ENCODE peak calls at places on chromosomes 4 and X, in seven cellular contexts. M is ovary, C is K562, B is A549, T is heart left ventricle, Y is erythroblast, A is transverse colon. N is an unnamed sample.

GRCh38 chr4:3518511-3518880 is 13.7 kb downstream of the LRPAP1 start:
- DNase-seq in B (no peak), T (no peak), M (no peak), A (peak), C (no peak), Y (no peak), N (peak)

GRCh38 chr4:38170380-38170779 is 210.2 kb downstream of the PTTG2 start:
- DNase-seq in M (no peak), B (no peak), C (no peak), Y (no peak), T (no peak), A (no peak), N (no peak)

GRCh38 chr4:157222764-157223145 is 2.2 kb downstream of the GRIA2 start:
- DNase-seq in A (no peak), Y (no peak), C (no peak), M (no peak), T (no peak), B (no peak), N (no peak)

GRCh38 chr4:10161146-10161545 is 44.5 kb upstream of the WDR1 start:
- DNase-seq in Y (no peak), C (no peak), T (no peak), M (no peak), B (no peak), A (no peak), N (no peak)

GRCh38 chr4:41009411-41009810 is 204.9 kb downstream of the APBB2 start:
- DNase-seq in Y (no peak), T (no peak), M (no peak), B (peak), C (no peak), A (no peak), N (no peak)

GRCh38 chrX:13235930-13236329 is 83.9 kb downstream of the ATXN3L start:
- DNase-seq in A (no peak), Y (peak), C (no peak), T (no peak), B (no peak), M (no peak), N (no peak)

GRCh38 chr4:25563071-25563564 is 92.5 kb upstream of the SLC34A2 start:
- DNase-seq in T (no peak), A (no peak), M (no peak), C (no peak), B (no peak), Y (no peak), N (no peak)

GRCh38 chr4:128718793-128719192 is 90.7 kb upstream of the JADE1 start:
- DNase-seq in B (no peak), T (no peak), Y (no peak), A (no peak), C (no peak), M (no peak), N (no peak)

GRCh38 chr4:25238052-25238451 is 4.2 kb downstream of the PI4K2B start:
- DNase-seq in M (no peak), C (no peak), A (no peak), Y (no peak), T (no peak), B (no peak), N (no peak)

GRCh38 chrX:150683536-150684146 is 9.6 kb upstream of the MTMR1 start:
- DNase-seq in B (peak), T (no peak), Y (peak), M (no peak), C (peak), A (no peak), N (no peak)

GRCh38 chr4:53476232-53477037 is 99.0 kb downstream of the FIP1L1 start:
- DNase-seq in Y (no peak), M (no peak), T (peak), C (no peak), A (no peak), B (no peak), N (no peak)

GRCh38 chr4:76703123-76703490 is 194.8 kb downstream of the SOWAHB start:
- DNase-seq in Y (no peak), B (no peak), C (no peak), A (no peak), M (no peak), T (no peak), N (no peak)

GRCh38 chrX:30150196-30150895 is 65.0 kb upstream of the MAGEB2 start:
- DNase-seq in M (no peak), Y (no peak), C (no peak), A (no peak), B (no peak), T (no peak), N (no peak)

GRCh38 chr4:11106769-11107168 is 321.9 kb downstream of the HS3ST1 start:
- DNase-seq in Y (no peak), T (no peak), A (no peak), B (no peak), M (no peak), C (no peak), N (no peak)

GRCh38 chr4:119725011-119725410 is 96.4 kb upstream of the PDE5A start:
- DNase-seq in T (no peak), C (no peak), M (no peak), A (no peak), B (no peak), Y (no peak), N (no peak)

GRCh38 chrX:7815166-7815565 is 27.8 kb upstream of the VCX start:
- DNase-seq in Y (no peak), T (no peak), A (no peak), M (no peak), B (no peak), C (no peak), N (no peak)

GRCh38 chr4:150515135-150515534 is 66.8 kb upstream of the MAB21L2 start:
- DNase-seq in B (no peak), Y (no peak), T (no peak), C (no peak), A (no peak), M (no peak), N (no peak)

GRCh38 chr4:163614866-163615265 is 120.4 kb downstream of the TMA16 start:
- DNase-seq in A (no peak), C (no peak), T (no peak), M (no peak), B (no peak), Y (no peak), N (no peak)

GRCh38 chr4:37639551-37640293 is 46.5 kb downstream of the RELL1 start:
- DNase-seq in T (no peak), Y (peak), C (no peak), A (no peak), M (no peak), B (no peak), N (no peak)

GRCh38 chr4:6024450-6024960 is 6.3 kb upstream of the C4orf50 start:
- DNase-seq in C (no peak), Y (no peak), M (no peak), T (no peak), A (no peak), B (no peak), N (no peak)

GRCh38 chrX:37553476-37553875 is 18.0 kb upstream of the LANCL3 start:
- DNase-seq in M (no peak), Y (no peak), A (no peak), B (no peak), C (no peak), T (no peak), N (no peak)

GRCh38 chrX:47198687-47199080 is 5.1 kb downstream of the UBA1 start:
- DNase-seq in B (no peak), C (no peak), Y (no peak), M (no peak), A (no peak), T (no peak), N (no peak)

GRCh38 chr4:10077101-10077491 is 39.5 kb downstream of the WDR1 start:
- DNase-seq in M (no peak), B (no peak), C (peak), A (no peak), Y (no peak), T (no peak), N (no peak)

GRCh38 chr4:144723471-144723870 is 77.5 kb downstream of the HHIP start:
- DNase-seq in C (no peak), A (no peak), Y (no peak), B (no peak), T (no peak), M (no peak), N (no peak)

GRCh38 chrX:45900751-45901150 is 644.5 kb downstream of the ZNF674 start:
- DNase-seq in A (no peak), C (no peak), B (no peak), M (no peak), T (no peak), Y (no peak), N (no peak)

GRCh38 chr4:169200361-169201030 is 70.3 kb downstream of the SH3RF1 start:
- DNase-seq in C (no peak), Y (no peak), M (no peak), T (no peak), A (no peak), B (no peak), N (no peak)

GRCh38 chrX:68807818-68808217 is 21.0 kb upstream of the EFNB1 start:
- DNase-seq in A (no peak), M (no peak), B (peak), T (no peak), Y (peak), C (no peak), N (no peak)

GRCh38 chr4:154344686-154345085 is 146.9 kb downstream of the DCHS2 start:
- DNase-seq in Y (no peak), A (no peak), M (no peak), C (no peak), T (no peak), B (no peak), N (no peak)

GRCh38 chr4:61447918-61448317 is 247.8 kb downstream of the ADGRL3 start:
- DNase-seq in A (no peak), T (no peak), M (no peak), B (no peak), Y (no peak), C (no peak), N (no peak)

GRCh38 chr4:176001171-176002006 is 64.3 kb upstream of the WDR17 start:
- DNase-seq in B (peak), C (no peak), M (no peak), Y (no peak), T (peak), A (peak), N (peak)

GRCh38 chr4:3267576-3268394 is 18.8 kb downstream of the MSANTD1 start:
- DNase-seq in Y (no peak), M (no peak), T (peak), C (no peak), A (no peak), B (no peak), N (no peak)

GRCh38 chr4:107760281-107760947 is 40.4 kb upstream of the PAPSS1 start:
- DNase-seq in B (peak), M (no peak), Y (no peak), A (peak), C (no peak), T (no peak), N (peak)

GRCh38 chr4:42906906-42907774 is 14.6 kb downstream of the GRXCR1 start:
- DNase-seq in C (no peak), A (peak), M (no peak), T (no peak), B (no peak), Y (no peak), N (no peak)

GRCh38 chrX:41010188-41010846 is 74.9 kb upstream of the USP9X start:
- DNase-seq in Y (peak), M (peak), A (peak), T (peak), C (peak), B (peak), N (peak)
- TF ChIP-seq POLR2A in Y (peak), M (peak), A (peak), T (no peak), C (peak), B (peak), N (peak)

GRCh38 chrX:119646515-119646914 is 40.3 kb upstream of the NKRF start:
- DNase-seq in Y (no peak), B (no peak), M (no peak), T (no peak), A (no peak), C (no peak), N (no peak)

GRCh38 chrX:119643696-119644095 is 37.5 kb upstream of the NKRF start:
- DNase-seq in B (no peak), C (no peak), Y (no peak), A (no peak), M (no peak), T (no peak), N (no peak)

GRCh38 chrX:119648421-119648775 is 42.2 kb upstream of the NKRF start:
- DNase-seq in B (no peak), T (no peak), Y (peak), M (no peak), A (no peak), C (no peak), N (no peak)

GRCh38 chrX:119647089-119647488 is 40.9 kb upstream of the NKRF start:
- DNase-seq in Y (no peak), B (no peak), T (no peak), A (no peak), M (no peak), C (no peak), N (no peak)

DNA sequence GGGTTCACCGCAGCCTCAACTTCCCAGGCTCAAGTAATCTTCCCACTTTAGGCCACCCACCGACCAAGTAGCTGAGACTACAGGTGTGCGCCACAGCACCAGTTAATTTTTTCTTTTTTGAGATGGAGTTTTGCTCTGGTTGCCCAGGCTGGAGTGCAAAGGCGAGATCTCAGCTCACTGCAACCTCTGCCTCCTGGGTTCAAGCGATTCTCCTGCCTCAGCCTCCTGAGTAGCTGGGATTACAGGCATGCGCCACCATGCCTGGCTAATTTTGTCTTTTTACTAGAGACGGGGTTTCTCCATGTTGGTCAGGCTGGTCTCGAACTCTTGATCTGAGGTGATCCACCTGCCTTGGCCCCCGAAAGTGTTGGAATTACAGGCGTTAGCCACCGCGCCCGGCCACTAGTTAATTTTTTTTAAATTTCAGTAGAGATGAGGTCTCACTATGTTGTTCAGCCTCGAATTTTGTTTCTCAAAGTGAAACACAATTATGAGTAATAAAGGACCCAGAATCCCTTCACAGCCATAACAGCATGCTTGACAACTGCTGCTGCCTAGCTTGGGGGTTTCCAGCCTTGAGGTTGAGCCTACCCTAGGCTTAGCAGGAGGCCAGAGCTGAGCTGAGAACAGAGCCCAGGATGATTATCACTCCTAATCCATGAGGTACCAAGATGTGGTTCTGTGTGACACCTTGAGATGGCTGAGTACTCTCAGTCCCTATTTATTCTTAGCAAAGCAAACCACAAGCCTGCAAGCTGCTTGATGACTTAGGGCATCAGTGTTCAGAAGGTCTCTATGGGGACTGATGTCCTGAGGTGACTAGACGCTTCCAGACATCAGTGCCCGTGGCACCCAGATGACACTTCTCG is 41.6 kb upstream of the NKRF start:
- DNase-seq in M (no peak), Y (no peak), A (no peak), T (no peak), C (no peak), B (no peak), N (no peak)
- TF ChIP-seq POLR2A in M (no peak), Y (no peak), A (no peak), T (no peak), C (no peak), B (no peak), N (no peak)

GRCh38 chr4:8538076-8538702 is 42.0 kb upstream of the GPR78 start:
- DNase-seq in M (no peak), B (no peak), Y (no peak), A (no peak), C (no peak), T (no peak), N (no peak)
- TF ChIP-seq POLR2A in M (no peak), B (no peak), Y (no peak), A (no peak), C (no peak), T (no peak), N (no peak)

GRCh38 chrX:24694825-24695224 is 1.1 kb downstream of the POLA1 start:
- DNase-seq in B (no peak), T (no peak), C (no peak), Y (peak), M (no peak), A (no peak), N (no peak)

GRCh38 chrX:24696241-24696640 is 2.5 kb downstream of the POLA1 start:
- DNase-seq in M (no peak), C (no peak), T (no peak), Y (no peak), A (no peak), B (no peak), N (no peak)

GRCh38 chrX:24692305-24692704 is 1.4 kb upstream of the POLA1 start:
- DNase-seq in B (no peak), M (no peak), Y (no peak), C (no peak), T (no peak), A (no peak), N (no peak)

DNA sequence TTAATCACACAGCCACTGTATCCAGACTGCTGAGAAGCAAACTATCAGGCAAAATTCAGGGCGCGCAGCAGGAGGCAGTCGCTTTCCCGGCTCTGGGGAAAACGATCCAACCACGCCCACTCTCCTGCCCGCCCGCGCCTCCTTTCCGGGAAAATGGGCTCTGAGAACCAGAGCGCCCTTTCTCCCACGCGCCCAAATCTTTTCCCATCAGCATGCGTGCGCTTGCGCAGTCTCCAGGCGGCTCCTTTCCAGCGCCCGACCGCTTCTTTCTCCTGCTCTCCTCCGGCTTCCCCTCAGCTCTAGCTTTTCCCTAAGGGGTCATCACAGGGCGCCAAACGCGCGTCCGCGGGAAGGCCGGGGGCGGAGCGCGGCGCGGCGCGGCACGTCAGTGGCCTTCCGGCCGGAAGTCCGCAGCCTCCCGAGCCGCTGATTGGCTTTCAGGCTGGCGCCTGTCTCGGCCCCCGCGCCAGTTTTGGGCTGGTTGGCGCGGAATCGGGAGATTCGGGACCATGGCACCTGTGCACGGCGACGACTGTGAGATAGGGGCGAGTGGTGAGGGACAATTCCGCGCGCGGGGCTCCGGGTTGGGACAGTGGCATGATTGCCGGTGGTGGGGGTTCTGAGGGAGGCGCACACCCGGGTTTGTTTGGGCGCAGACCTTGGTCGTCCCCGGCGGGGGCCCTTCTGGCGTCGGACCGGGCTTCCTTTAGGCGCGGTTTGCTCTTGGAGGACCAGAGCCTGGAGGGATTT is at the start of gene POLA1:
- DNase-seq in C (peak), T (peak), M (peak), B (peak), A (peak), Y (peak), N (peak)
- TF ChIP-seq POLR2A in C (peak), T (no peak), M (no peak), B (peak), A (no peak), Y (peak), N (peak)

GRCh38 chrX:154384284-154384892 is 5.3 kb downstream of the EMD start:
- DNase-seq in C (no peak), M (peak), B (no peak), T (no peak), Y (no peak), A (no peak), N (no peak)

GRCh38 chrX:154380787-154381186 is 1.7 kb downstream of the EMD start:
- DNase-seq in M (no peak), T (no peak), A (no peak), B (no peak), Y (no peak), C (no peak), N (peak)

GRCh38 chrX:154383359-154384283 is 4.5 kb downstream of the EMD start:
- DNase-seq in C (no peak), T (no peak), B (no peak), A (no peak), Y (no peak), M (no peak), N (no peak)

GRCh38 chrX:154381271-154381670 is 2.2 kb downstream of the EMD start:
- DNase-seq in A (no peak), B (no peak), C (no peak), T (no peak), M (no peak), Y (no peak), N (no peak)

DNA sequence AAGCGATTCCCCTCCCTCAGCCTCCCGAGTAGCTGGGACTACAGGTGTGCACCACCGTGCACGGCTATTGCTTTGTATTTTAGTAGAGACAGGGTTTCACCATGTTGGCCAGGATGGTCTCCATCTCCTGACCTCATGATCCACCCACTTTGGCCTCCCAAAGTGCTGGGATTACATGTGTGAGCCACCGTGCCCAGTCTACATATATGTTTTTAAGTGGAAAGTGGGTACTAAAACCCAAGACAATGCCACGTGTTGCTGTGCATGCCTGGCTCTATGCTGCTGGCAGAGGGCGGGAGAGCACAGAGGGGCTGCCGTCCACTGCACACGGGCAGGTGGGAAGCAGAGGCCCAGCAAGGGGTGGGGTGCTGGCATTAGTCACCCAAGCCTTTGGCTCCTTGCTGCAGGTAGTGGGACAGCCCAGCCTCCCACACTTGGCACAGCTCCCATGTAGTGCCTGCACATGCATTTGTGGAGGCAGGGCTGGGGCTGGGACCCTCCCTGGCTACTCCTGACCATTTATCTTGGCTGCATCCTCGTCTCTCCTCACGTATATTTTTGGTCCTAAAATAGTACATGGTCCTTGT is 3.5 kb downstream of the EMD start:
- DNase-seq in T (no peak), A (no peak), M (no peak), C (no peak), B (no peak), Y (no peak), N (no peak)
- TF ChIP-seq POLR2A in T (no peak), A (no peak), M (no peak), C (peak), B (no peak), Y (peak), N (no peak)